ENCODE peak calls at places on chromosomes 2 and 18, in eight cellular contexts. T is NCI-H524, Y is HTR-8/SVneo, U is aorta, A is dermis blood vessel endothelial cell, M is endothelial cell, O is NCI-H1694, R is foreskin fibroblast. L is an unnamed sample.

GRCh38 chr2:173500953-173501352 is 146.3 kb downstream of the CDCA7 start:
- DNase-seq in O (no peak), T (no peak), Y (no peak), R (no peak), M (no peak), U (no peak), A (no peak), L (no peak)

GRCh38 chr2:170966648-170967396 is 37.8 kb downstream of the GORASP2 start:
- DNase-seq in R (peak), Y (no peak), O (no peak), A (peak), U (no peak), M (peak), T (no peak), L (no peak)

GRCh38 chr2:234427081-234428058 is 69.5 kb downstream of the ARL4C start:
- DNase-seq in R (peak), M (peak), Y (peak), U (no peak), T (no peak), O (no peak), A (peak), L (no peak)

GRCh38 chr2:50492452-50492851 is 539.5 kb downstream of the NRXN1 start:
- DNase-seq in O (peak), U (no peak), R (peak), M (peak), Y (peak), A (peak), T (peak), L (no peak)

GRCh38 chr2:29531626-29532025 is 389.8 kb downstream of the ALK start:
- DNase-seq in Y (no peak), M (no peak), T (no peak), O (no peak), U (no peak), A (no peak), R (no peak), L (no peak)

GRCh38 chr18:40109251-40110049 is 1845.6 kb upstream of the PIK3C3 start:
- DNase-seq in Y (no peak), T (no peak), U (no peak), R (no peak), A (no peak), M (no peak), O (no peak), L (no peak)

GRCh38 chr2:234797566-234798250 is 154.1 kb upstream of the SH3BP4 start:
- DNase-seq in O (no peak), M (no peak), A (no peak), T (peak), U (no peak), Y (no peak), R (peak), L (no peak)

GRCh38 chr2:119012345-119013301 is 70.6 kb downstream of the MARCO start:
- DNase-seq in U (no peak), A (no peak), M (peak), O (no peak), R (no peak), Y (no peak), T (no peak), L (no peak)

GRCh38 chr2:24489465-24489864 is 1.6 kb upstream of the NCOA1 start:
- DNase-seq in R (no peak), T (no peak), M (no peak), Y (no peak), U (no peak), A (no peak), O (no peak), L (no peak)

GRCh38 chr2:224723606-224724217 is 7.5 kb upstream of the CCDC195 start:
- DNase-seq in T (no peak), Y (no peak), M (no peak), O (no peak), A (no peak), U (no peak), R (peak), L (no peak)

L was measured in tibial artery.